ENCODE peak calls at places on chromosomes 6 and 20, in ten cellular contexts. One of them, this sample, is unnamed.

GRCh38 chr6:35719830-35720733 is 16.8 kb upstream of the ARMC12 start:
- DNase-seq in glutamatergic neuron: peak; percentile 45
- DNase-seq in OCI-LY7: peak; percentile 83
- DNase-seq in activated naive CD8-positive, alpha-beta T cell treated with anti-CD3 and anti-CD28 coated beads for 36 hours: no peak
- DNase-seq in body of pancreas: no peak
- DNase-seq in RPMI7951: no peak
- DNase-seq in endothelial cell: peak; percentile 48
- DNase-seq in HCT116: no peak
- DNase-seq in Calu3: no peak
- DNase-seq in endodermal cell: peak; percentile 73
- DNase-seq in this sample: peak; percentile 55

GRCh38 chr6:109455502-109456282 is at the start of gene MICAL1:
- DNase-seq in Calu3: peak; percentile 77
- DNase-seq in HCT116: no peak
- DNase-seq in RPMI7951: peak; percentile 70
- DNase-seq in endothelial cell: peak; percentile 45
- DNase-seq in activated naive CD8-positive, alpha-beta T cell treated with anti-CD3 and anti-CD28 coated beads for 36 hours: peak; percentile 77
- DNase-seq in endodermal cell: peak; percentile 89
- DNase-seq in body of pancreas: peak; percentile 60
- DNase-seq in glutamatergic neuron: peak; percentile 87
- DNase-seq in OCI-LY7: peak; percentile 93
- DNase-seq in this sample: peak; percentile 84

GRCh38 chr6:148611213-148611612 is 135.6 kb upstream of the UST start:
- DNase-seq in activated naive CD8-positive, alpha-beta T cell treated with anti-CD3 and anti-CD28 coated beads for 36 hours: no peak
- DNase-seq in glutamatergic neuron: no peak
- DNase-seq in body of pancreas: peak; percentile 15
- DNase-seq in Calu3: no peak
- DNase-seq in OCI-LY7: no peak
- DNase-seq in endothelial cell: no peak
- DNase-seq in endodermal cell: no peak
- DNase-seq in RPMI7951: peak; percentile 60
- DNase-seq in HCT116: no peak
- DNase-seq in this sample: peak; percentile 13

GRCh38 chr20:61743606-61744005 is 322.1 kb downstream of the TAF4 start:
- DNase-seq in OCI-LY7: no peak
- DNase-seq in endothelial cell: no peak
- DNase-seq in HCT116: no peak
- DNase-seq in body of pancreas: no peak
- DNase-seq in activated naive CD8-positive, alpha-beta T cell treated with anti-CD3 and anti-CD28 coated beads for 36 hours: no peak
- DNase-seq in RPMI7951: no peak
- DNase-seq in endodermal cell: no peak
- DNase-seq in Calu3: no peak
- DNase-seq in glutamatergic neuron: no peak
- DNase-seq in this sample: no peak

GRCh38 chr6:105608711-105609374 is 206.0 kb upstream of the PREP start:
- DNase-seq in endodermal cell: no peak
- DNase-seq in body of pancreas: no peak
- DNase-seq in Calu3: no peak
- DNase-seq in glutamatergic neuron: no peak
- DNase-seq in OCI-LY7: no peak
- DNase-seq in endothelial cell: no peak
- DNase-seq in RPMI7951: peak; percentile 100
- DNase-seq in activated naive CD8-positive, alpha-beta T cell treated with anti-CD3 and anti-CD28 coated beads for 36 hours: no peak
- DNase-seq in HCT116: no peak
- DNase-seq in this sample: peak; percentile 68

GRCh38 chr6:168778201-168778600 is 337.2 kb downstream of the SMOC2 start:
- DNase-seq in activated naive CD8-positive, alpha-beta T cell treated with anti-CD3 and anti-CD28 coated beads for 36 hours: no peak
- DNase-seq in RPMI7951: no peak
- DNase-seq in glutamatergic neuron: no peak
- DNase-seq in endothelial cell: no peak
- DNase-seq in OCI-LY7: no peak
- DNase-seq in endodermal cell: no peak
- DNase-seq in HCT116: no peak
- DNase-seq in body of pancreas: peak; percentile 12
- DNase-seq in Calu3: no peak
- DNase-seq in this sample: peak; percentile 32

GRCh38 chr6:34066284-34066571 is 79.7 kb downstream of the GRM4 start:
- DNase-seq in Calu3: no peak
- DNase-seq in body of pancreas: no peak
- DNase-seq in RPMI7951: no peak
- DNase-seq in glutamatergic neuron: no peak
- DNase-seq in HCT116: no peak
- DNase-seq in endodermal cell: no peak
- DNase-seq in endothelial cell: no peak
- DNase-seq in OCI-LY7: no peak
- DNase-seq in activated naive CD8-positive, alpha-beta T cell treated with anti-CD3 and anti-CD28 coated beads for 36 hours: no peak
- DNase-seq in this sample: no peak

GRCh38 chr6:143205983-143206382 is 145.3 kb downstream of the AIG1 start:
- DNase-seq in RPMI7951: peak; percentile 57
- DNase-seq in HCT116: no peak
- DNase-seq in glutamatergic neuron: no peak
- DNase-seq in endothelial cell: no peak
- DNase-seq in body of pancreas: no peak
- DNase-seq in activated naive CD8-positive, alpha-beta T cell treated with anti-CD3 and anti-CD28 coated beads for 36 hours: no peak
- DNase-seq in OCI-LY7: no peak
- DNase-seq in Calu3: no peak
- DNase-seq in endodermal cell: no peak
- DNase-seq in this sample: no peak

GRCh38 chr6:85354761-85355618 is 94.9 kb upstream of the NT5E start:
- DNase-seq in endothelial cell: peak; percentile 71
- DNase-seq in activated naive CD8-positive, alpha-beta T cell treated with anti-CD3 and anti-CD28 coated beads for 36 hours: peak; percentile 51
- DNase-seq in endodermal cell: peak; percentile 93
- DNase-seq in OCI-LY7: peak; percentile 61
- DNase-seq in glutamatergic neuron: peak; percentile 77
- DNase-seq in RPMI7951: peak; percentile 71
- DNase-seq in Calu3: peak; percentile 79
- DNase-seq in body of pancreas: peak; percentile 79
- DNase-seq in HCT116: peak; percentile 57
- DNase-seq in this sample: peak; percentile 78

GRCh38 chr6:129177801-129178200 is 294.9 kb downstream of the LAMA2 start:
- DNase-seq in Calu3: no peak
- DNase-seq in OCI-LY7: no peak
- DNase-seq in body of pancreas: no peak
- DNase-seq in endothelial cell: no peak
- DNase-seq in glutamatergic neuron: no peak
- DNase-seq in HCT116: no peak
- DNase-seq in activated naive CD8-positive, alpha-beta T cell treated with anti-CD3 and anti-CD28 coated beads for 36 hours: no peak
- DNase-seq in RPMI7951: no peak
- DNase-seq in endodermal cell: no peak
- DNase-seq in this sample: no peak

GRCh38 chr6:150876598-150876997 is 11.1 kb downstream of the MTHFD1L start:
- DNase-seq in endothelial cell: no peak
- DNase-seq in RPMI7951: no peak
- DNase-seq in glutamatergic neuron: no peak
- DNase-seq in activated naive CD8-positive, alpha-beta T cell treated with anti-CD3 and anti-CD28 coated beads for 36 hours: no peak
- DNase-seq in body of pancreas: peak; percentile 81
- DNase-seq in Calu3: no peak
- DNase-seq in OCI-LY7: no peak
- DNase-seq in HCT116: no peak
- DNase-seq in endodermal cell: no peak
- DNase-seq in this sample: no peak

GRCh38 chr6:3748208-3748701 is 3.3 kb downstream of the PXDC1 start:
- DNase-seq in OCI-LY7: peak; percentile 38
- DNase-seq in body of pancreas: peak; percentile 65
- DNase-seq in endothelial cell: peak; percentile 81
- DNase-seq in HCT116: peak; percentile 53
- DNase-seq in activated naive CD8-positive, alpha-beta T cell treated with anti-CD3 and anti-CD28 coated beads for 36 hours: peak; percentile 26
- DNase-seq in Calu3: peak; percentile 70
- DNase-seq in glutamatergic neuron: peak; percentile 85
- DNase-seq in endodermal cell: peak; percentile 93
- DNase-seq in RPMI7951: peak; percentile 80
- DNase-seq in this sample: peak; percentile 80

GRCh38 chr6:169850746-169851145 is 99.3 kb downstream of the ERMARD start:
- DNase-seq in OCI-LY7: no peak
- DNase-seq in Calu3: no peak
- DNase-seq in endodermal cell: no peak
- DNase-seq in body of pancreas: no peak
- DNase-seq in HCT116: no peak
- DNase-seq in RPMI7951: no peak
- DNase-seq in endothelial cell: no peak
- DNase-seq in activated naive CD8-positive, alpha-beta T cell treated with anti-CD3 and anti-CD28 coated beads for 36 hours: no peak
- DNase-seq in glutamatergic neuron: no peak
- DNase-seq in this sample: no peak

GRCh38 chr6:56690519-56691200 is 48.0 kb upstream of the DST start:
- DNase-seq in OCI-LY7: no peak
- DNase-seq in RPMI7951: peak; percentile 67
- DNase-seq in glutamatergic neuron: no peak
- DNase-seq in body of pancreas: no peak
- DNase-seq in endodermal cell: no peak
- DNase-seq in Calu3: no peak
- DNase-seq in activated naive CD8-positive, alpha-beta T cell treated with anti-CD3 and anti-CD28 coated beads for 36 hours: no peak
- DNase-seq in endothelial cell: no peak
- DNase-seq in HCT116: no peak
- DNase-seq in this sample: no peak

GRCh38 chr6:28944412-28945006 is 20.7 kb upstream of the TRIM27 start:
- DNase-seq in RPMI7951: peak; percentile 77
- DNase-seq in endothelial cell: peak; percentile 66
- DNase-seq in body of pancreas: peak; percentile 66
- DNase-seq in glutamatergic neuron: peak; percentile 45
- DNase-seq in OCI-LY7: peak; percentile 82
- DNase-seq in HCT116: no peak
- DNase-seq in Calu3: peak; percentile 75
- DNase-seq in endodermal cell: peak; percentile 85
- DNase-seq in activated naive CD8-positive, alpha-beta T cell treated with anti-CD3 and anti-CD28 coated beads for 36 hours: peak; percentile 64
- DNase-seq in this sample: peak; percentile 88

GRCh38 chr6:112172540-112172939 is 81.8 kb downstream of the LAMA4 start:
- DNase-seq in Calu3: no peak
- DNase-seq in endothelial cell: peak; percentile 41
- DNase-seq in endodermal cell: no peak
- DNase-seq in OCI-LY7: no peak
- DNase-seq in activated naive CD8-positive, alpha-beta T cell treated with anti-CD3 and anti-CD28 coated beads for 36 hours: no peak
- DNase-seq in glutamatergic neuron: no peak
- DNase-seq in body of pancreas: no peak
- DNase-seq in RPMI7951: no peak
- DNase-seq in HCT116: no peak
- DNase-seq in this sample: no peak

GRCh38 chr6:54010340-54011276 is 100.6 kb upstream of the MLIP start:
- DNase-seq in OCI-LY7: no peak
- DNase-seq in body of pancreas: no peak
- DNase-seq in endothelial cell: no peak
- DNase-seq in Calu3: no peak
- DNase-seq in activated naive CD8-positive, alpha-beta T cell treated with anti-CD3 and anti-CD28 coated beads for 36 hours: no peak
- DNase-seq in HCT116: no peak
- DNase-seq in endodermal cell: no peak
- DNase-seq in glutamatergic neuron: no peak
- DNase-seq in RPMI7951: no peak
- DNase-seq in this sample: peak; percentile 10

GRCh38 chr6:30685157-30685976 is 1.1 kb downstream of the PPP1R18 start:
- DNase-seq in HCT116: no peak
- DNase-seq in Calu3: no peak
- DNase-seq in endothelial cell: peak; percentile 29
- DNase-seq in OCI-LY7: peak; percentile 54
- DNase-seq in endodermal cell: peak; percentile 69
- DNase-seq in body of pancreas: no peak
- DNase-seq in RPMI7951: peak; percentile 46
- DNase-seq in glutamatergic neuron: peak; percentile 45
- DNase-seq in activated naive CD8-positive, alpha-beta T cell treated with anti-CD3 and anti-CD28 coated beads for 36 hours: no peak
- DNase-seq in this sample: no peak

GRCh38 chr6:147177286-147177685 is 26.9 kb upstream of the STXBP5 start:
- DNase-seq in RPMI7951: no peak
- DNase-seq in activated naive CD8-positive, alpha-beta T cell treated with anti-CD3 and anti-CD28 coated beads for 36 hours: no peak
- DNase-seq in endodermal cell: no peak
- DNase-seq in OCI-LY7: no peak
- DNase-seq in HCT116: no peak
- DNase-seq in glutamatergic neuron: no peak
- DNase-seq in Calu3: no peak
- DNase-seq in body of pancreas: no peak
- DNase-seq in endothelial cell: no peak
- DNase-seq in this sample: no peak

GRCh38 chr6:33840064-33840926 is 36.5 kb upstream of the MLN start:
- DNase-seq in RPMI7951: peak; percentile 100
- DNase-seq in Calu3: peak; percentile 50
- DNase-seq in glutamatergic neuron: no peak
- DNase-seq in endodermal cell: no peak
- DNase-seq in HCT116: peak; percentile 79
- DNase-seq in activated naive CD8-positive, alpha-beta T cell treated with anti-CD3 and anti-CD28 coated beads for 36 hours: peak; percentile 52
- DNase-seq in body of pancreas: no peak
- DNase-seq in endothelial cell: no peak
- DNase-seq in OCI-LY7: no peak
- DNase-seq in this sample: peak; percentile 82

GRCh38 chr20:57403216-57403615 is 12.0 kb downstream of the RBM38 start:
- DNase-seq in glutamatergic neuron: no peak
- DNase-seq in Calu3: no peak
- DNase-seq in OCI-LY7: no peak
- DNase-seq in activated naive CD8-positive, alpha-beta T cell treated with anti-CD3 and anti-CD28 coated beads for 36 hours: no peak
- DNase-seq in body of pancreas: no peak
- DNase-seq in endodermal cell: no peak
- DNase-seq in HCT116: no peak
- DNase-seq in endothelial cell: no peak
- DNase-seq in RPMI7951: no peak
- DNase-seq in this sample: no peak